ENCODE peak calls at places on chromosomes 4 and X, in four cellular contexts. T, H, O and J are unnamed samples.
A peak's percentile ranks its signal among the peaks of the same experiment; 100 is the strongest.

GRCh38 chr4:11904117-11904535 is 475.4 kb upstream of the HS3ST1 start:
- DNase-seq in T (peak; percentile 99), H (peak; percentile 23), O (peak; percentile 9), J (no peak)

GRCh38 chrX:1587161-1587560 is 4.2 kb upstream of the AKAP17A start:
- DNase-seq in T (no peak), H (no peak), O (no peak), J (no peak)

GRCh38 chr4:75514131-75514948 is at the start of the genes RCHY1 and THAP6:
- DNase-seq in T (peak; percentile 94), H (peak; percentile 96), O (peak; percentile 94), J (peak; percentile 91)

GRCh38 chr4:119646347-119647071 is 17.9 kb upstream of the PDE5A start:
- DNase-seq in T (peak; percentile 91), H (peak; percentile 98), O (no peak), J (no peak)

GRCh38 chrX:134480061-134480460 is 20.1 kb downstream of the HPRT1 start:
- DNase-seq in T (peak; percentile 41), H (no peak), O (no peak), J (no peak)

GRCh38 chr4:8745036-8745827 is 126.4 kb downstream of the HMX1 start:
- DNase-seq in T (no peak), H (no peak), O (no peak), J (no peak)

GRCh38 chr4:173990879-173991231 is 292.6 kb downstream of the FBXO8 start:
- DNase-seq in T (peak; percentile 50), H (no peak), O (no peak), J (no peak)

GRCh38 chrX:101357166-101357795 is 8.7 kb upstream of the TIMM8A start:
- DNase-seq in T (peak; percentile 17), H (peak; percentile 27), O (no peak), J (no peak)

GRCh38 chr4:22514001-22514400 is 1.9 kb downstream of the ADGRA3 start:
- DNase-seq in T (peak; percentile 52), H (no peak), O (no peak), J (no peak)

GRCh38 chr4:139214039-139214534 is 37.1 kb upstream of the ELF2 start:
- DNase-seq in T (no peak), H (no peak), O (peak; percentile 30), J (no peak)

GRCh38 chr4:5021546-5021945 is 2.3 kb upstream of the CYTL1 start:
- DNase-seq in T (no peak), H (no peak), O (no peak), J (no peak)

GRCh38 chr4:94909645-94910044 is 151.9 kb downstream of the BMPR1B start:
- DNase-seq in T (no peak), H (no peak), O (no peak), J (no peak)

GRCh38 chrX:35890699-35891098 is 28.8 kb upstream of the CFAP47 start:
- DNase-seq in T (no peak), H (peak; percentile 62), O (no peak), J (no peak)